ENCODE peak calls at places on chromosomes 12 and 14, in eight cellular contexts. P is A549, Y is HepG2, I is tibial nerve, E is breast epithelium, J is right lobe of liver, K is gastrocnemius medialis, U is uterus. Q is an unnamed sample.

GRCh38 chr12:57213068-57213715 is 3.4 kb upstream of the NXPH4 start:
- DNase-seq in E (peak), K (peak), Y (peak), I (peak), P (peak), U (peak), J (peak), Q (peak)

GRCh38 chr12:92221916-92222315 is 76.3 kb upstream of the BTG1 start:
- DNase-seq in E (no peak), J (no peak), P (no peak), Y (no peak), K (no peak), I (no peak), U (no peak), Q (no peak)

GRCh38 chr14:100303925-100304324 is 2.3 kb downstream of the SLC25A29 start:
- DNase-seq in E (no peak), P (no peak), U (no peak), Y (no peak), J (no peak), I (no peak), K (no peak), Q (no peak)

GRCh38 chr14:88618476-88618875 is 55.6 kb downstream of the ZC3H14 start:
- DNase-seq in I (no peak), E (no peak), Y (no peak), J (no peak), U (no peak), K (no peak), P (no peak), Q (no peak)

GRCh38 chr12:117003883-117004404 is 93.2 kb downstream of the FBXW8 start:
- DNase-seq in E (no peak), P (no peak), K (no peak), J (no peak), Y (no peak), I (no peak), U (no peak), Q (no peak)

GRCh38 chr12:115261691-115262398 is 577.9 kb upstream of the TBX3 start:
- DNase-seq in I (no peak), J (no peak), K (no peak), U (no peak), E (no peak), P (no peak), Y (peak), Q (no peak)

GRCh38 chr12:106078358-106079025 is 60.3 kb downstream of the NUAK1 start:
- DNase-seq in K (peak), P (peak), U (peak), I (peak), J (no peak), E (no peak), Y (no peak), Q (peak)

GRCh38 chr14:102579696-102580551 is 12.5 kb upstream of the RCOR1 start:
- DNase-seq in K (peak), P (no peak), Y (no peak), I (no peak), J (no peak), E (no peak), U (peak), Q (peak)

GRCh38 chr14:23575086-23575485 is 3.5 kb downstream of the JPH4 start:
- DNase-seq in P (no peak), I (no peak), U (no peak), J (no peak), Y (peak), E (no peak), K (no peak), Q (no peak)

GRCh38 chr12:1234073-1234472 is 243.1 kb downstream of the ERC1 start:
- DNase-seq in J (no peak), Y (peak), I (no peak), P (no peak), U (no peak), E (no peak), K (no peak), Q (no peak)

GRCh38 chr12:70875628-70876027 is 44.9 kb downstream of the PTPRR start:
- DNase-seq in E (no peak), P (no peak), K (no peak), I (no peak), U (no peak), J (no peak), Y (no peak), Q (no peak)

GRCh38 chr14:94394025-94394493 is 5.7 kb upstream of the SERPINA1 start:
- DNase-seq in U (no peak), P (no peak), I (no peak), Y (peak), J (peak), K (no peak), E (no peak), Q (no peak)

GRCh38 chr12:10293151-10293550 is 14.5 kb upstream of the KLRD1 start:
- DNase-seq in U (no peak), K (no peak), E (no peak), P (no peak), Y (no peak), J (no peak), I (no peak), Q (no peak)

GRCh38 chr12:96047621-96048211 is 12.3 kb upstream of the LTA4H start:
- DNase-seq in P (peak), I (peak), J (no peak), K (peak), E (no peak), Y (peak), U (no peak), Q (no peak)

GRCh38 chr12:6691473-6691872 is 2.3 kb upstream of the ZNF384 start:
- DNase-seq in J (no peak), E (no peak), Y (no peak), I (no peak), U (no peak), K (no peak), P (no peak), Q (no peak)

GRCh38 chr12:57133013-57133569 is 4.8 kb downstream of the LRP1 start:
- DNase-seq in E (no peak), I (no peak), K (no peak), P (no peak), U (peak), J (no peak), Y (no peak), Q (no peak)

GRCh38 chr12:127980585-127980984 is 286.4 kb upstream of the TMEM132C start:
- DNase-seq in Y (no peak), J (no peak), I (no peak), P (no peak), E (no peak), U (no peak), K (no peak), Q (no peak)

GRCh38 chr12:64943686-64944085 is 119.2 kb downstream of the TBC1D30 start:
- DNase-seq in J (no peak), P (no peak), K (peak), I (no peak), Y (no peak), E (no peak), U (no peak), Q (no peak)

GRCh38 chr12:124633269-124633953 is 66.0 kb upstream of the NCOR2 start:
- DNase-seq in E (no peak), I (no peak), P (peak), K (no peak), Y (no peak), J (no peak), U (no peak), Q (no peak)

GRCh38 chr12:61676520-61676919 is 583.7 kb upstream of the USP15 start:
- DNase-seq in K (no peak), U (no peak), J (no peak), P (no peak), E (no peak), Y (no peak), I (no peak), Q (no peak)

GRCh38 chr12:48157016-48157888 is at the start of gene ASB8:
- DNase-seq in K (peak), J (peak), I (peak), U (peak), Y (peak), E (peak), P (peak), Q (peak)
- TF ChIP-seq POLR2A in K (peak), J (peak), I (peak), U (peak), Y (peak), E (no peak), P (peak), Q (no peak)

DNA sequence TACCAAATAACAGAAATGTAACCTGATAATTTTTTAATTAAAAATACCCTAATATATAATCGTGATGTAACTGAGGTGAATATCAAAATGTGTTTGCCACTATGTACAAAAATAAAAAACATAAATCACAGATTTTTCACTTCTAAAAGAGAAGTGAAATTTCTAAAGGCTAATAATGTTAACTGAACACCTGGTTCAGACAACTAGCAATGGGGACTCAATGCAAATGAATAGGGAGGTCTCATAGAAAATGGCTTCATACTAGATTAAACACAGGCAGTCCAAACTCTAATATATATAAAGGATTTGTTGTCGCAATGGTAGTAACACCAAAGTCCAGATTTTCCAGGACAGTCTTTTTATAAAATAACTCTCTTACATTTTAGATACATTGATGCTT is 365.4 kb upstream of the ATP2B1 start:
- DNase-seq in K (no peak), J (no peak), U (no peak), E (no peak), I (no peak), Y (no peak), P (no peak), Q (no peak)
- TF ChIP-seq POLR2A in K (no peak), J (no peak), U (no peak), E (no peak), I (no peak), Y (no peak), P (no peak), Q (no peak)

GRCh38 chr12:104986022-104986941 is at the start of gene NOPCHAP1:
- DNase-seq in I (peak), J (peak), U (peak), P (peak), Y (peak), E (peak), K (peak), Q (peak)
- TF ChIP-seq POLR2A in I (peak), J (peak), U (peak), P (peak), Y (peak), E (peak), K (no peak), Q (peak)

DNA sequence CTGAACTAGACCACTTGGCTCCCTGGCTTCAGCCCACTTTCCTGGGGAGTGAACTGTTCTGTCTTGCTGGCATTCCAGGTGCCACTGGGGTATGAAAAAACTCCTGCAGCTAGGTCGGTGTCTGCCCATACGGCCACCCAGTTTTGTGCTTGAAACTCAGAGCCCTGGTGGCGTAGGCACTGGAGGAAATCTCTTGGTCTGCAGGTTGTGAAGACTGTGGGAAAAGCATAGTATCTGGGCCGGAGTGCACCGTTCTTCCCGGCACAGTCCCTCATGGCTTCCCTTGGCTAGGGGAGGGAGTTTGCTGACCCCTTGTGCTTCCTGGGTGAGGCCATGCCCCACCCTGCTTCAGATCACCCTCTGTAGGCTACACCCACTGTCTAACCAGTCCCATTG is 33.8 kb downstream of the TRAFD1 start:
- DNase-seq in I (no peak), Y (no peak), E (peak), K (no peak), U (no peak), P (no peak), J (no peak), Q (no peak)
- TF ChIP-seq POLR2A in I (no peak), Y (no peak), E (no peak), K (no peak), U (no peak), P (no peak), J (no peak), Q (no peak)

Q was measured in H54.